ENCODE peak calls at places on chromosomes 1 and 21, in nine cellular contexts. P is glutamatergic neuron; U is NCI-H446; X is T-cell; H is prostate gland; A is memory B cell; O is GM19239; V is heart right ventricle; L is activated CD8-positive, alpha-beta memory T cell treated with anti-CD3 and anti-CD28 coated beads, Interleukin-2, amount 50 U/mL, for 4 hours. N is an unnamed sample.

GRCh38 chr1:37954316-37954971 is 7.6 kb upstream of the INPP5B start:
- DNase-seq in P (no peak), U (no peak), X (no peak), H (no peak), A (no peak), O (no peak), V (no peak), L (no peak), N (no peak)

GRCh38 chr1:53175302-53175913 is 21.2 kb upstream of the CPT2 start:
- DNase-seq in P (no peak), U (no peak), X (no peak), H (no peak), A (no peak), O (no peak), V (no peak), L (no peak), N (no peak)

GRCh38 chr1:154578058-154578418 is 10.5 kb downstream of the CHRNB2 start:
- DNase-seq in P (no peak), U (no peak), X (no peak), H (no peak), A (no peak), O (no peak), V (no peak), L (no peak), N (no peak)

GRCh38 chr1:89842547-89843278 is 21.9 kb downstream of the LRRC8D start:
- DNase-seq in P (no peak), U (no peak), X (no peak), H (no peak), A (no peak), O (no peak), V (no peak), L (no peak), N (no peak)

GRCh38 chr21:37082856-37083611 is 10.0 kb downstream of the TTC3 start:
- DNase-seq in P (no peak), U (no peak), X (no peak), H (peak; percentile 23), A (no peak), O (no peak), V (no peak), L (no peak), N (no peak)

GRCh38 chr21:37873655-37874054 is 42.6 kb downstream of the KCNJ6 start:
- DNase-seq in P (no peak), U (no peak), X (no peak), H (no peak), A (no peak), O (no peak), V (no peak), L (no peak), N (no peak)

GRCh38 chr1:155128755-155129473 is 1.2 kb downstream of the EFNA1 start:
- DNase-seq in P (no peak), U (no peak), X (no peak), H (peak; percentile 62), A (no peak), O (no peak), V (peak; percentile 28), L (no peak), N (peak; percentile 3)

GRCh38 chr1:24379733-24380315 is 33.8 kb downstream of the STPG1 start:
- DNase-seq in P (no peak), U (no peak), X (no peak), H (no peak), A (no peak), O (no peak), V (no peak), L (no peak), N (no peak)

GRCh38 chr1:204288061-204288588 is 71.6 kb downstream of the PLEKHA6 start:
- DNase-seq in P (peak; percentile 76), U (peak; percentile 81), X (no peak), H (peak; percentile 84), A (no peak), O (no peak), V (peak; percentile 72), L (no peak), N (no peak)

GRCh38 chr1:222817529-222817928 is 2.7 kb downstream of the DISP1 start:
- DNase-seq in P (no peak), U (no peak), X (no peak), H (no peak), A (no peak), O (no peak), V (no peak), L (no peak), N (no peak)

GRCh38 chr1:246947255-246947654 is 15.5 kb upstream of the AHCTF1 start:
- DNase-seq in P (no peak), U (no peak), X (no peak), H (peak; percentile 20), A (no peak), O (no peak), V (no peak), L (no peak), N (no peak)

N was measured in effector CD4-positive, alpha-beta T cell.